ENCODE peak calls at places on chromosomes 11 and 22, in eight cellular contexts. One of them, this sample, is unnamed.

GRCh38 chr11:21806508-21806907 is 386.4 kb upstream of the ANO5 start:
- DNase-seq in ACHN: no peak
- DNase-seq in hippocampal formation: no peak
- DNase-seq in PC-9: no peak
- DNase-seq in HEK293T: no peak
- DNase-seq in breast epithelium: no peak
- DNase-seq in SW480: peak; percentile 4
- DNase-seq in activated naive CD4-positive, alpha-beta T cell treated with anti-CD3 and anti-CD28 coated beads, Interleukin-2, amount 50 U/mL, for 16 hours: no peak
- DNase-seq in this sample: no peak

GRCh38 chr22:23182289-23183106 is 2.2 kb downstream of the BCR start:
- DNase-seq in HEK293T: peak; percentile 66
- DNase-seq in ACHN: peak; percentile 3
- DNase-seq in hippocampal formation: no peak
- DNase-seq in activated naive CD4-positive, alpha-beta T cell treated with anti-CD3 and anti-CD28 coated beads, Interleukin-2, amount 50 U/mL, for 16 hours: peak; percentile 76
- DNase-seq in breast epithelium: no peak
- DNase-seq in SW480: peak; percentile 60
- DNase-seq in PC-9: peak; percentile 61
- DNase-seq in this sample: no peak

GRCh38 chr11:9802291-9802861 is 138.5 kb downstream of the SWAP70 start:
- DNase-seq in hippocampal formation: no peak
- DNase-seq in HEK293T: no peak
- DNase-seq in ACHN: no peak
- DNase-seq in PC-9: no peak
- DNase-seq in breast epithelium: no peak
- DNase-seq in SW480: peak; percentile 49
- DNase-seq in activated naive CD4-positive, alpha-beta T cell treated with anti-CD3 and anti-CD28 coated beads, Interleukin-2, amount 50 U/mL, for 16 hours: no peak
- DNase-seq in this sample: no peak

GRCh38 chr11:27331984-27332383 is 31.0 kb downstream of the CCDC34 start:
- DNase-seq in SW480: peak; percentile 11
- DNase-seq in hippocampal formation: no peak
- DNase-seq in breast epithelium: no peak
- DNase-seq in activated naive CD4-positive, alpha-beta T cell treated with anti-CD3 and anti-CD28 coated beads, Interleukin-2, amount 50 U/mL, for 16 hours: no peak
- DNase-seq in ACHN: no peak
- DNase-seq in HEK293T: no peak
- DNase-seq in PC-9: no peak
- DNase-seq in this sample: no peak

GRCh38 chr11:106137061-106137460 is 59.6 kb downstream of the AASDHPPT start:
- DNase-seq in breast epithelium: no peak
- DNase-seq in HEK293T: no peak
- DNase-seq in hippocampal formation: no peak
- DNase-seq in ACHN: no peak
- DNase-seq in activated naive CD4-positive, alpha-beta T cell treated with anti-CD3 and anti-CD28 coated beads, Interleukin-2, amount 50 U/mL, for 16 hours: no peak
- DNase-seq in SW480: no peak
- DNase-seq in PC-9: no peak
- DNase-seq in this sample: no peak

GRCh38 chr22:32466496-32466895 is 2.2 kb upstream of the BPIFC start:
- DNase-seq in ACHN: no peak
- DNase-seq in HEK293T: no peak
- DNase-seq in PC-9: no peak
- DNase-seq in breast epithelium: no peak
- DNase-seq in activated naive CD4-positive, alpha-beta T cell treated with anti-CD3 and anti-CD28 coated beads, Interleukin-2, amount 50 U/mL, for 16 hours: no peak
- DNase-seq in hippocampal formation: no peak
- DNase-seq in SW480: peak; percentile 49
- DNase-seq in this sample: no peak

GRCh38 chr11:117584056-117584830 is 212.8 kb downstream of the DSCAML1 start:
- DNase-seq in breast epithelium: no peak
- DNase-seq in hippocampal formation: no peak
- DNase-seq in SW480: no peak
- DNase-seq in activated naive CD4-positive, alpha-beta T cell treated with anti-CD3 and anti-CD28 coated beads, Interleukin-2, amount 50 U/mL, for 16 hours: no peak
- DNase-seq in ACHN: peak; percentile 55
- DNase-seq in PC-9: no peak
- DNase-seq in HEK293T: no peak
- DNase-seq in this sample: no peak

GRCh38 chr22:39820266-39820665 is 73.3 kb downstream of the ENTHD1 start:
- DNase-seq in PC-9: peak; percentile 9
- DNase-seq in ACHN: peak; percentile 55
- DNase-seq in HEK293T: no peak
- DNase-seq in breast epithelium: no peak
- DNase-seq in activated naive CD4-positive, alpha-beta T cell treated with anti-CD3 and anti-CD28 coated beads, Interleukin-2, amount 50 U/mL, for 16 hours: no peak
- DNase-seq in SW480: peak; percentile 9
- DNase-seq in hippocampal formation: no peak
- DNase-seq in this sample: peak; percentile 28

GRCh38 chr11:94604496-94604895 is 37.3 kb downstream of the PIWIL4 start:
- DNase-seq in PC-9: no peak
- DNase-seq in activated naive CD4-positive, alpha-beta T cell treated with anti-CD3 and anti-CD28 coated beads, Interleukin-2, amount 50 U/mL, for 16 hours: no peak
- DNase-seq in SW480: no peak
- DNase-seq in breast epithelium: no peak
- DNase-seq in ACHN: no peak
- DNase-seq in hippocampal formation: no peak
- DNase-seq in HEK293T: no peak
- DNase-seq in this sample: no peak